ENCODE peak calls at places on chromosome 4, in five cellular contexts. B is A549; D is CD4-positive, alpha-beta T cell; W is bronchial epithelial cell; R is GM12865. A is an unnamed sample.

GRCh38 chr4:87492617-87493016 is 36.6 kb downstream of the SPARCL1 start:
- DNase-seq in B (no peak), D (no peak), W (no peak), R (no peak), A (no peak)

GRCh38 chr4:188779586-188779985 is 640.3 kb downstream of the TRIML1 start:
- DNase-seq in B (no peak), D (no peak), W (peak; percentile 31), R (no peak), A (no peak)

GRCh38 chr4:38678078-38678477 is 14.1 kb downstream of the KLF3 start:
- DNase-seq in B (no peak), D (no peak), W (no peak), R (no peak), A (no peak)

GRCh38 chr4:48467442-48467841 is 15.7 kb upstream of the SLC10A4 start:
- DNase-seq in B (no peak), D (no peak), W (no peak), R (no peak), A (no peak)

GRCh38 chr4:161419822-161420221 is 744.0 kb downstream of the FSTL5 start:
- DNase-seq in B (peak; percentile 13), D (no peak), W (peak; percentile 12), R (peak; percentile 24), A (no peak)

GRCh38 chr4:48228887-48229462 is 40.7 kb downstream of the TEC start:
- DNase-seq in B (no peak), D (no peak), W (peak; percentile 21), R (no peak), A (no peak)

GRCh38 chr4:84726356-84726755 is 143.4 kb downstream of the CDS1 start:
- DNase-seq in B (no peak), D (no peak), W (no peak), R (no peak), A (no peak)

GRCh38 chr4:100841911-100842310 is 324.1 kb upstream of the EMCN start:
- DNase-seq in B (no peak), D (no peak), W (peak; percentile 68), R (no peak), A (no peak)

GRCh38 chr4:159682996-159683395 is 580.1 kb downstream of the RAPGEF2 start:
- DNase-seq in B (no peak), D (no peak), W (peak; percentile 52), R (no peak), A (no peak)

GRCh38 chr4:151631349-151631748 is 129.5 kb downstream of the GATB start:
- DNase-seq in B (no peak), D (no peak), W (no peak), R (no peak), A (no peak)

GRCh38 chr4:72954811-72955210 is 114.7 kb downstream of the COX18 start:
- DNase-seq in B (no peak), D (no peak), W (no peak), R (no peak), A (no peak)

GRCh38 chr4:56821394-56822263 is at the start of gene SPINK2:
- DNase-seq in B (peak; percentile 22), D (peak; percentile 71), W (peak; percentile 35), R (peak; percentile 24), A (no peak)

GRCh38 chr4:168604496-168605373 is 107.9 kb downstream of the PALLD start:
- DNase-seq in B (peak; percentile 32), D (no peak), W (peak; percentile 88), R (no peak), A (no peak)

GRCh38 chr4:184420402-184420801 is 53.9 kb downstream of the IRF2 start:
- DNase-seq in B (no peak), D (no peak), W (no peak), R (peak; percentile 49), A (no peak)

GRCh38 chr4:145818001-145818400 is 120.6 kb downstream of the ZNF827 start:
- DNase-seq in B (no peak), D (no peak), W (no peak), R (no peak), A (no peak)

GRCh38 chr4:150164055-150164454 is 85.8 kb downstream of the DCLK2 start:
- DNase-seq in B (no peak), D (no peak), W (no peak), R (no peak), A (no peak)

GRCh38 chr4:15031993-15032660 is 29.8 kb downstream of the CPEB2 start:
- DNase-seq in B (no peak), D (no peak), W (peak; percentile 73), R (no peak), A (no peak)

GRCh38 chr4:135120190-135120589 is 918.6 kb upstream of the PABPC4L start:
- DNase-seq in B (no peak), D (no peak), W (no peak), R (no peak), A (no peak)

GRCh38 chr4:19983072-19983471 is 268.6 kb upstream of the SLIT2 start:
- DNase-seq in B (no peak), D (no peak), W (peak; percentile 98), R (no peak), A (no peak)

GRCh38 chr4:185965456-185966384 is 103.2 kb upstream of the TLR3 start:
- DNase-seq in B (no peak), D (no peak), W (no peak), R (peak; percentile 68), A (no peak)

DNA sequence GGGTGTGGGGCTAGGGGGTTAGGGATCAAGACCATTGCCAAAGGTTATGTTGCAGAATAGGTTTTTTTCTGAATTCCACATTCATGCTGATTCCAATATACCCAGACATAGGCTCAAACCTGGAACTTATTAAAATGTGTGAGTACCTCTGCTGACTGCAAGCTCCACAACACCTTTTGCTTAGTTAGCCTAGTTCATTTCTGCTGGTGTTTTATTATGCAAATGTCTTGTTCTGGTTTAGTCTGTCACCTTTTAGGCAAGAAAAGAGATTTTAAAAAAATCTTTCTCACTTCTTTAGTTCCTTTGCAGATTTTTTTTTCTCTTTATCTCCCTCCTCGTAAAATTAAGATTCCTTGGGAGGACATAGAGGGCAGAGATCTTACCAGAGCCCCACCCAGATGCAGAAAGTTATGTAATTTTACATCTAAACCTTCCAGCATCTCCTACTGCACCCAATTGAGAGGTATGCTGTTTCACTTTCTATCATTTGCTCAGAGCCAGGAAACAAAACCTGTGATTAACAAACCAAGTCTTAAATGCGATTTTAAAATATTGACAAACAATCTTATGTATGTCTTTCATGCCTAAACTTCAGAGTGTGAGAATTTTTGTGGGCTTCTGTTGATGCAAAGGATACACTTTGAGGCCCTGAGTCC is 190.7 kb upstream of the CLNK start:
- DNase-seq in B (no peak), D (no peak), W (no peak), R (no peak), A (no peak)
- TF ChIP-seq CTCF in B (no peak), D (no peak), W (no peak), R (no peak), A (no peak)

GRCh38 chr4:13881880-13882279 is 254.4 kb upstream of the BOD1L1 start:
- DNase-seq in B (no peak), D (no peak), W (peak; percentile 13), R (no peak), A (no peak)
- TF ChIP-seq CTCF in B (no peak), D (no peak), W (peak; percentile 25), R (no peak), A (peak; percentile 71)

GRCh38 chr4:7207791-7208231 is 15.5 kb downstream of the SORCS2 start:
- DNase-seq in B (no peak), D (no peak), W (no peak), R (no peak), A (no peak)
- TF ChIP-seq CTCF in B (no peak), D (no peak), W (no peak), R (no peak), A (no peak)

DNA sequence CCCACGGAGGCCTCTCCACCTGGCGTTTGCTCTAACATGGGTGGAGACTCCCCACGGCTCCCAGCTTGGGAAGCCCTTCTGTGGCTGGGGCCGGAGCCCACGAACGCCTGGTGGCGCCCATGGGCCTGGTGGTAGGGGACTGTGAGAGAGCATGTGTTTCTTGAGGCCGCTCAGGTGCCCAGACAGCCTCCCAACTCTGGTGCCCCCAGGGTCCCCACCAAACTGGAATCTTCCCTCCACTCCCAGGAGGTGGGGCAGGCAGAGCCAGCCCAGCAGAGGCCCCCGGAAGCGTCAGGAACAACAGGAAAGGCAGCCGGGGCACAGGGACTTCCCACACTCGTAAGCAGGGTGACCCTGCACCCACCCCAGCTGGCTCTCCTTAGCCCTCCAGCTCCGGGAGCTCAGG is 33.3 kb upstream of the FGFR3 start:
- DNase-seq in B (no peak), D (no peak), W (no peak), R (no peak), A (no peak)
- TF ChIP-seq CTCF in B (no peak), D (no peak), W (peak; percentile 33), R (no peak), A (no peak)

DNA sequence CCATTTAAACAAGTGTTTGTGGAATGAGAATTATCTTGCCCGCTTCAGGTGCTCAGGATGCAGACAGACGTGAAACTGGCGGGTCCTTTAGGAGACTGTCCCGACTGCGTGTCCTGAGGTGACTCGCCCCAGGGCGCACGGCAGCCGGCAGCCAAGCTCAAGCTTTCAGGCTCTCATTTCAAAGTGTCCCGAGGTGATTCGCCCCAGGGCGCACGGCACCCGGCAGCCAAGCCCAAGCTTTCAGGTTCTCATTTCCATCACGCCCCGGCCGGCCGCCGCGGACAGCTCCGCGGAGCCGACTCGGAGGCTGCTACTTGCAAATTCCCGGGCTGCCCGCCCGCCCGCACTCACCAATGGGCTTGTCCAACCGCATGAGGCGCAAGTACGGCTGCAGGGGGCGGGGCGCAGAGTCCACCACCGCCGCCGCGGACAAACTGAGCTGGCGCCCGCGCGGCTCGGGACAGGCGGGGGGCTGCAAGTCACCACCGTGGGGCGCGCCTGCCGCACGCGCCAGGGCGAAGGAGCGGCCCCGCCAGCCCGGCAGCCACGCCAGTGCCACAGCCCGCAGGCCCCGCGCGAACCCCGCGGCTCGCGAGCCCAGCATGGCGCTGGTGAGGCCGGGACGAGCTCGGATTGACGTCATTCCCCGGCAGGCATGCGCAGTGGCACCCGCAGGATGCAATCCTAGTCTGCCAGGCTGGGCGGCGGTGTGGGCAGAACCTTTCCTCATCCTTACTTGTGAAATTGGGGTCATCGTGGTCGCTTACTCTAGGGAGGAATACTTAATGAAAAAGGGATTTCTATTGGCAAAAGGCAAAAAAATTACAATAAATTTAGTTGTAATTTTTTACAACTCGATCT is at the start of gene COQ2:
- DNase-seq in B (peak; percentile 92), D (peak; percentile 94), W (peak; percentile 86), R (peak; percentile 94), A (peak; percentile 99)
- TF ChIP-seq CTCF in B (peak; percentile 8), D (no peak), W (peak; percentile 13), R (peak; percentile 22), A (peak; percentile 47)

GRCh38 chr4:94442251-94442650 is 9.5 kb upstream of the PDLIM5 start:
- DNase-seq in B (no peak), D (no peak), W (no peak), R (no peak), A (no peak)
- TF ChIP-seq CTCF in B (no peak), D (no peak), W (no peak), R (no peak), A (no peak)

GRCh38 chr4:75289843-75290616 is 224.2 kb downstream of the RCHY1 start:
- DNase-seq in B (peak; percentile 14), D (no peak), W (peak; percentile 90), R (peak; percentile 67), A (no peak)
- TF ChIP-seq CTCF in B (no peak), D (no peak), W (peak; percentile 52), R (peak; percentile 56), A (peak; percentile 33)